ENCODE peak calls at places on chromosomes 5 and 9, in six cellular contexts. One of them, this sample, is unnamed.

GRCh38 chr5:351911-352225 is 30.4 kb downstream of the AHRR start:
- DNase-seq in heart right ventricle: no peak
- DNase-seq in adrenal gland: no peak
- DNase-seq in HCT116: no peak
- DNase-seq in cardiac muscle cell: no peak
- DNase-seq in body of pancreas: no peak
- DNase-seq in this sample: no peak

GRCh38 chr5:59489551-59489950 is 404.0 kb downstream of the PDE4D start:
- DNase-seq in cardiac muscle cell: peak
- DNase-seq in adrenal gland: no peak
- DNase-seq in HCT116: no peak
- DNase-seq in body of pancreas: no peak
- DNase-seq in heart right ventricle: no peak
- DNase-seq in this sample: no peak

GRCh38 chr9:95809686-95810085 is 65.8 kb upstream of the ERCC6L2 start:
- DNase-seq in HCT116: no peak
- DNase-seq in adrenal gland: no peak
- DNase-seq in body of pancreas: no peak
- DNase-seq in cardiac muscle cell: no peak
- DNase-seq in heart right ventricle: no peak
- DNase-seq in this sample: no peak

GRCh38 chr5:16704945-16705344 is 88.1 kb upstream of the RETREG1 start:
- DNase-seq in cardiac muscle cell: peak
- DNase-seq in HCT116: no peak
- DNase-seq in adrenal gland: no peak
- DNase-seq in body of pancreas: no peak
- DNase-seq in heart right ventricle: no peak
- DNase-seq in this sample: no peak

GRCh38 chr9:84751921-84752320 is 82.4 kb downstream of the NTRK2 start:
- DNase-seq in heart right ventricle: no peak
- DNase-seq in body of pancreas: no peak
- DNase-seq in HCT116: no peak
- DNase-seq in adrenal gland: no peak
- DNase-seq in cardiac muscle cell: no peak
- DNase-seq in this sample: no peak

GRCh38 chr5:38433160-38433861 is 123.1 kb downstream of the LIFR start:
- DNase-seq in adrenal gland: peak
- DNase-seq in heart right ventricle: peak
- DNase-seq in body of pancreas: no peak
- DNase-seq in cardiac muscle cell: peak
- DNase-seq in HCT116: no peak
- DNase-seq in this sample: no peak

GRCh38 chr9:38339496-38339895 is 53.0 kb upstream of the ALDH1B1 start:
- DNase-seq in cardiac muscle cell: peak
- DNase-seq in heart right ventricle: no peak
- DNase-seq in HCT116: no peak
- DNase-seq in body of pancreas: no peak
- DNase-seq in adrenal gland: peak
- DNase-seq in this sample: no peak

GRCh38 chr5:1103093-1103492 is 8.8 kb downstream of the SLC12A7 start:
- DNase-seq in body of pancreas: no peak
- DNase-seq in heart right ventricle: no peak
- DNase-seq in HCT116: no peak
- DNase-seq in cardiac muscle cell: no peak
- DNase-seq in adrenal gland: no peak
- DNase-seq in this sample: no peak

GRCh38 chr9:37444890-37445289 is 20.4 kb downstream of the ZBTB5 start:
- DNase-seq in adrenal gland: no peak
- DNase-seq in body of pancreas: no peak
- DNase-seq in cardiac muscle cell: no peak
- DNase-seq in HCT116: no peak
- DNase-seq in heart right ventricle: no peak
- DNase-seq in this sample: no peak

GRCh38 chr5:174690256-174690655 is 34.1 kb upstream of the MSX2 start:
- DNase-seq in adrenal gland: peak
- DNase-seq in heart right ventricle: no peak
- DNase-seq in HCT116: no peak
- DNase-seq in cardiac muscle cell: peak
- DNase-seq in body of pancreas: no peak
- DNase-seq in this sample: no peak

GRCh38 chr9:95561913-95562312 is 45.1 kb upstream of the PTCH1 start:
- DNase-seq in HCT116: no peak
- DNase-seq in body of pancreas: no peak
- DNase-seq in cardiac muscle cell: no peak
- DNase-seq in adrenal gland: no peak
- DNase-seq in heart right ventricle: no peak
- DNase-seq in this sample: no peak

GRCh38 chr5:97914483-97914882 is 731.4 kb upstream of the RIOK2 start:
- DNase-seq in heart right ventricle: no peak
- DNase-seq in cardiac muscle cell: no peak
- DNase-seq in HCT116: no peak
- DNase-seq in body of pancreas: no peak
- DNase-seq in adrenal gland: no peak
- DNase-seq in this sample: no peak

GRCh38 chr9:13444696-13445095 is 165.2 kb upstream of the MPDZ start:
- DNase-seq in heart right ventricle: no peak
- DNase-seq in adrenal gland: no peak
- DNase-seq in body of pancreas: no peak
- DNase-seq in HCT116: no peak
- DNase-seq in cardiac muscle cell: no peak
- DNase-seq in this sample: no peak

GRCh38 chr5:11602298-11602697 is 301.9 kb downstream of the CTNND2 start:
- DNase-seq in cardiac muscle cell: no peak
- DNase-seq in body of pancreas: no peak
- DNase-seq in HCT116: no peak
- DNase-seq in heart right ventricle: no peak
- DNase-seq in adrenal gland: no peak
- DNase-seq in this sample: no peak

GRCh38 chr9:134204991-134205578 is 40.7 kb upstream of the RNU6ATAC start:
- DNase-seq in heart right ventricle: peak
- DNase-seq in body of pancreas: no peak
- DNase-seq in cardiac muscle cell: peak
- DNase-seq in HCT116: no peak
- DNase-seq in adrenal gland: peak
- DNase-seq in this sample: no peak

GRCh38 chr5:107878676-107879075 is 207.9 kb upstream of the EFNA5 start:
- DNase-seq in cardiac muscle cell: no peak
- DNase-seq in adrenal gland: no peak
- DNase-seq in body of pancreas: no peak
- DNase-seq in HCT116: no peak
- DNase-seq in heart right ventricle: no peak
- DNase-seq in this sample: no peak

GRCh38 chr5:60960591-60960990 is 15.6 kb downstream of the NDUFAF2 start:
- DNase-seq in body of pancreas: no peak
- DNase-seq in HCT116: peak
- DNase-seq in heart right ventricle: no peak
- DNase-seq in cardiac muscle cell: peak
- DNase-seq in adrenal gland: no peak
- DNase-seq in this sample: no peak

GRCh38 chr9:137301086-137301947 is 754 bp downstream of the NRARP start:
- DNase-seq in adrenal gland: no peak
- DNase-seq in HCT116: peak
- DNase-seq in heart right ventricle: peak
- DNase-seq in body of pancreas: peak
- DNase-seq in cardiac muscle cell: peak
- DNase-seq in this sample: no peak
- TF ChIP-seq CTCF in adrenal gland: no peak
- TF ChIP-seq CTCF in HCT116: no peak
- TF ChIP-seq CTCF in heart right ventricle: no peak
- TF ChIP-seq CTCF in body of pancreas: no peak
- TF ChIP-seq CTCF in cardiac muscle cell: no peak
- TF ChIP-seq CTCF in this sample: no peak

GRCh38 chr5:137503456-137503855 is 4.3 kb upstream of the SPOCK1 start:
- DNase-seq in body of pancreas: no peak
- DNase-seq in adrenal gland: no peak
- DNase-seq in HCT116: no peak
- DNase-seq in cardiac muscle cell: no peak
- DNase-seq in heart right ventricle: no peak
- DNase-seq in this sample: no peak

GRCh38 chr5:137502632-137503031 is 3.5 kb upstream of the SPOCK1 start:
- DNase-seq in adrenal gland: no peak
- DNase-seq in HCT116: no peak
- DNase-seq in heart right ventricle: no peak
- DNase-seq in body of pancreas: no peak
- DNase-seq in cardiac muscle cell: no peak
- DNase-seq in this sample: no peak

GRCh38 chr5:137501226-137501625 is 2.1 kb upstream of the SPOCK1 start:
- DNase-seq in adrenal gland: no peak
- DNase-seq in cardiac muscle cell: no peak
- DNase-seq in HCT116: no peak
- DNase-seq in body of pancreas: no peak
- DNase-seq in heart right ventricle: no peak
- DNase-seq in this sample: no peak

GRCh38 chr5:137500616-137501225 is 1.6 kb upstream of the SPOCK1 start:
- DNase-seq in cardiac muscle cell: no peak
- DNase-seq in heart right ventricle: no peak
- DNase-seq in body of pancreas: no peak
- DNase-seq in HCT116: no peak
- DNase-seq in adrenal gland: no peak
- DNase-seq in this sample: no peak

GRCh38 chr5:137501846-137502406 is 2.8 kb upstream of the SPOCK1 start:
- DNase-seq in adrenal gland: no peak
- DNase-seq in heart right ventricle: no peak
- DNase-seq in HCT116: no peak
- DNase-seq in body of pancreas: no peak
- DNase-seq in cardiac muscle cell: no peak
- DNase-seq in this sample: no peak
- TF ChIP-seq CTCF in adrenal gland: no peak
- TF ChIP-seq CTCF in heart right ventricle: no peak
- TF ChIP-seq CTCF in HCT116: no peak
- TF ChIP-seq CTCF in body of pancreas: no peak
- TF ChIP-seq CTCF in cardiac muscle cell: no peak
- TF ChIP-seq CTCF in this sample: no peak

GRCh38 chr9:118522093-118523028 is 818.2 kb downstream of the TLR4 start:
- DNase-seq in HCT116: no peak
- DNase-seq in cardiac muscle cell: peak
- DNase-seq in heart right ventricle: peak
- DNase-seq in adrenal gland: peak
- DNase-seq in body of pancreas: peak
- DNase-seq in this sample: no peak
- TF ChIP-seq CTCF in HCT116: no peak
- TF ChIP-seq CTCF in cardiac muscle cell: peak
- TF ChIP-seq CTCF in heart right ventricle: peak
- TF ChIP-seq CTCF in adrenal gland: peak
- TF ChIP-seq CTCF in body of pancreas: peak
- TF ChIP-seq CTCF in this sample: no peak

GRCh38 chr5:165497707-165498106 is 1992.3 kb downstream of the MAT2B start:
- DNase-seq in heart right ventricle: no peak
- DNase-seq in HCT116: no peak
- DNase-seq in adrenal gland: no peak
- DNase-seq in cardiac muscle cell: peak
- DNase-seq in body of pancreas: no peak
- DNase-seq in this sample: no peak
- TF ChIP-seq CTCF in heart right ventricle: no peak
- TF ChIP-seq CTCF in HCT116: no peak
- TF ChIP-seq CTCF in adrenal gland: peak
- TF ChIP-seq CTCF in cardiac muscle cell: peak
- TF ChIP-seq CTCF in body of pancreas: peak
- TF ChIP-seq CTCF in this sample: no peak

GRCh38 chr9:99948482-99948881 is 42.0 kb downstream of the STX17 start:
- DNase-seq in heart right ventricle: no peak
- DNase-seq in body of pancreas: no peak
- DNase-seq in cardiac muscle cell: no peak
- DNase-seq in HCT116: no peak
- DNase-seq in adrenal gland: no peak
- DNase-seq in this sample: no peak

GRCh38 chr9:99948896-99949295 is 42.4 kb downstream of the STX17 start:
- DNase-seq in HCT116: no peak
- DNase-seq in body of pancreas: peak
- DNase-seq in adrenal gland: no peak
- DNase-seq in cardiac muscle cell: peak
- DNase-seq in heart right ventricle: no peak
- DNase-seq in this sample: no peak

DNA sequence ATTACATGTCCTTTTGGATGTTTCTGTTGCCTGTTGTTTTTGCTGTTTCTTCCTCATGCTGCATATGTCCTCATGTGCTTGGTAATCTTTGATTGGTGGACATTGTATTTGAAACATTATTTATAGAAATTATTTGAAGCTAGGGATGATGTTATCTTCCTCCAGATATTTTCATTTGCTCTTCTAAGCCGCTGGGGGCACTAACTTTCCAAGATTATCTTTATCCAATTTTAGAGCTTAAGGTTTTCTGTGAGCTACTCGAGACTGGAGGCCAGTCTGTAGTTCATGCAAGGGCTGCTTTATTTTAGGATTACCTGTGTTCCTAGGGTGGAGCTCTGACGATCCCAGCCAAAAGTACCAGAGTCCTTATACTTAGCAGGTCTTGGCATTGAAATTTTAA is 40.9 kb downstream of the STX17 start:
- DNase-seq in adrenal gland: no peak
- DNase-seq in HCT116: no peak
- DNase-seq in body of pancreas: no peak
- DNase-seq in heart right ventricle: no peak
- DNase-seq in cardiac muscle cell: peak
- DNase-seq in this sample: no peak
- TF ChIP-seq CTCF in adrenal gland: no peak
- TF ChIP-seq CTCF in HCT116: no peak
- TF ChIP-seq CTCF in body of pancreas: no peak
- TF ChIP-seq CTCF in heart right ventricle: no peak
- TF ChIP-seq CTCF in cardiac muscle cell: peak
- TF ChIP-seq CTCF in this sample: no peak

GRCh38 chr5:95554647-95555548 is at the start of the genes ARSK and SKIC3:
- DNase-seq in cardiac muscle cell: peak
- DNase-seq in HCT116: peak
- DNase-seq in adrenal gland: peak
- DNase-seq in body of pancreas: peak
- DNase-seq in heart right ventricle: peak
- DNase-seq in this sample: peak
- TF ChIP-seq CTCF in cardiac muscle cell: peak
- TF ChIP-seq CTCF in HCT116: no peak
- TF ChIP-seq CTCF in adrenal gland: peak
- TF ChIP-seq CTCF in body of pancreas: peak
- TF ChIP-seq CTCF in heart right ventricle: peak
- TF ChIP-seq CTCF in this sample: no peak

GRCh38 chr9:131545003-131545785 is at the start of gene PRRT1B:
- DNase-seq in body of pancreas: peak
- DNase-seq in cardiac muscle cell: no peak
- DNase-seq in HCT116: no peak
- DNase-seq in heart right ventricle: no peak
- DNase-seq in adrenal gland: no peak
- DNase-seq in this sample: no peak

GRCh38 chr9:131543141-131543540 is 2.2 kb upstream of the PRRT1B start:
- DNase-seq in HCT116: no peak
- DNase-seq in adrenal gland: no peak
- DNase-seq in heart right ventricle: no peak
- DNase-seq in body of pancreas: no peak
- DNase-seq in cardiac muscle cell: no peak
- DNase-seq in this sample: no peak

GRCh38 chr9:131552030-131552429 is 6.7 kb downstream of the PRRT1B start:
- DNase-seq in body of pancreas: no peak
- DNase-seq in cardiac muscle cell: no peak
- DNase-seq in adrenal gland: no peak
- DNase-seq in heart right ventricle: no peak
- DNase-seq in HCT116: no peak
- DNase-seq in this sample: no peak

GRCh38 chr9:131545786-131546335 is 538 bp downstream of the PRRT1B start:
- DNase-seq in heart right ventricle: no peak
- DNase-seq in body of pancreas: no peak
- DNase-seq in HCT116: no peak
- DNase-seq in adrenal gland: no peak
- DNase-seq in cardiac muscle cell: no peak
- DNase-seq in this sample: no peak

GRCh38 chr9:131546336-131547084 is 1.2 kb downstream of the PRRT1B start:
- DNase-seq in HCT116: no peak
- DNase-seq in heart right ventricle: no peak
- DNase-seq in body of pancreas: no peak
- DNase-seq in adrenal gland: no peak
- DNase-seq in cardiac muscle cell: peak
- DNase-seq in this sample: no peak
- TF ChIP-seq CTCF in HCT116: no peak
- TF ChIP-seq CTCF in heart right ventricle: no peak
- TF ChIP-seq CTCF in body of pancreas: no peak
- TF ChIP-seq CTCF in adrenal gland: no peak
- TF ChIP-seq CTCF in cardiac muscle cell: no peak
- TF ChIP-seq CTCF in this sample: no peak